ENCODE peak calls at places on chromosomes 6 and 20, in four cellular contexts. One of them, this sample, is unnamed.

GRCh38 chr6:26205625-26206574 is 118.7 kb downstream of the HFE start:
- DNase-seq in GM12878: no peak
- DNase-seq in K562: peak; percentile 34
- DNase-seq in HepG2: peak; percentile 51
- DNase-seq in this sample: peak; percentile 92

GRCh38 chr6:148343028-148343374 is 363 bp downstream of the SASH1 start:
- DNase-seq in K562: no peak
- DNase-seq in GM12878: no peak
- DNase-seq in HepG2: no peak
- DNase-seq in this sample: no peak

GRCh38 chr6:6752129-6752528 is 163.6 kb downstream of the LY86 start:
- DNase-seq in K562: no peak
- DNase-seq in GM12878: no peak
- DNase-seq in HepG2: no peak
- DNase-seq in this sample: no peak

GRCh38 chr6:113821445-113821844 is 35.7 kb upstream of the MARCKS start:
- DNase-seq in HepG2: no peak
- DNase-seq in K562: no peak
- DNase-seq in GM12878: no peak
- DNase-seq in this sample: no peak

GRCh38 chr6:53347250-53347920 is 1.4 kb downstream of the ELOVL5 start:
- DNase-seq in GM12878: no peak
- DNase-seq in HepG2: no peak
- DNase-seq in K562: no peak
- DNase-seq in this sample: peak; percentile 58

GRCh38 chr6:40755046-40755681 is 168.0 kb upstream of the LRFN2 start:
- DNase-seq in GM12878: no peak
- DNase-seq in HepG2: no peak
- DNase-seq in K562: no peak
- DNase-seq in this sample: no peak

GRCh38 chr6:14520029-14520428 is 402.5 kb downstream of the CD83 start:
- DNase-seq in K562: no peak
- DNase-seq in GM12878: no peak
- DNase-seq in HepG2: no peak
- DNase-seq in this sample: no peak

GRCh38 chr6:89792881-89793280 is 26.7 kb downstream of the MDN1 start:
- DNase-seq in HepG2: peak; percentile 52
- DNase-seq in GM12878: no peak
- DNase-seq in K562: no peak
- DNase-seq in this sample: peak; percentile 46

GRCh38 chr6:34656378-34657036 is 40.1 kb downstream of the ILRUN start:
- DNase-seq in GM12878: peak; percentile 97
- DNase-seq in K562: no peak
- DNase-seq in HepG2: peak; percentile 76
- DNase-seq in this sample: peak; percentile 80

GRCh38 chr20:43404880-43405279 is 52.8 kb upstream of the SRSF6 start:
- DNase-seq in K562: peak; percentile 44
- DNase-seq in HepG2: peak; percentile 34
- DNase-seq in GM12878: no peak
- DNase-seq in this sample: no peak

GRCh38 chr6:149499066-149499465 is 14.3 kb upstream of the ZC3H12D start:
- DNase-seq in K562: no peak
- DNase-seq in GM12878: no peak
- DNase-seq in HepG2: peak; percentile 41
- DNase-seq in this sample: peak; percentile 57

GRCh38 chr20:63116412-63117106 is 99.4 kb downstream of the YTHDF1 start:
- DNase-seq in K562: peak; percentile 80
- DNase-seq in GM12878: no peak
- DNase-seq in HepG2: no peak
- DNase-seq in this sample: peak; percentile 10

GRCh38 chr6:160735523-160735922 is 33.5 kb downstream of the PLG start:
- DNase-seq in GM12878: peak; percentile 48
- DNase-seq in K562: no peak
- DNase-seq in HepG2: no peak
- DNase-seq in this sample: no peak

GRCh38 chr20:44181611-44182010 is 5.4 kb downstream of the JPH2 start:
- DNase-seq in GM12878: no peak
- DNase-seq in K562: no peak
- DNase-seq in HepG2: no peak
- DNase-seq in this sample: no peak

GRCh38 chr20:44398303-44398702 is 42.8 kb downstream of the HNF4A start:
- DNase-seq in HepG2: no peak
- DNase-seq in GM12878: no peak
- DNase-seq in K562: no peak
- DNase-seq in this sample: no peak

GRCh38 chr20:3165473-3166337 is 6.0 kb upstream of the FASTKD5 start:
- DNase-seq in K562: no peak
- DNase-seq in HepG2: no peak
- DNase-seq in GM12878: no peak
- DNase-seq in this sample: peak; percentile 50

GRCh38 chr6:15313367-15313766 is 67.5 kb downstream of the JARID2 start:
- DNase-seq in HepG2: no peak
- DNase-seq in K562: no peak
- DNase-seq in GM12878: no peak
- DNase-seq in this sample: no peak

GRCh38 chr6:43468240-43468639 is 9.1 kb upstream of the TJAP1 start:
- DNase-seq in HepG2: no peak
- DNase-seq in K562: no peak
- DNase-seq in GM12878: no peak
- DNase-seq in this sample: no peak

GRCh38 chr20:22368235-22368634 is 216.1 kb downstream of the FOXA2 start:
- DNase-seq in HepG2: no peak
- DNase-seq in K562: no peak
- DNase-seq in GM12878: no peak
- DNase-seq in this sample: no peak

GRCh38 chr6:2614842-2615241 is 135.9 kb downstream of the MYLK4 start:
- DNase-seq in HepG2: no peak
- DNase-seq in K562: no peak
- DNase-seq in GM12878: no peak
- DNase-seq in this sample: no peak

DNA sequence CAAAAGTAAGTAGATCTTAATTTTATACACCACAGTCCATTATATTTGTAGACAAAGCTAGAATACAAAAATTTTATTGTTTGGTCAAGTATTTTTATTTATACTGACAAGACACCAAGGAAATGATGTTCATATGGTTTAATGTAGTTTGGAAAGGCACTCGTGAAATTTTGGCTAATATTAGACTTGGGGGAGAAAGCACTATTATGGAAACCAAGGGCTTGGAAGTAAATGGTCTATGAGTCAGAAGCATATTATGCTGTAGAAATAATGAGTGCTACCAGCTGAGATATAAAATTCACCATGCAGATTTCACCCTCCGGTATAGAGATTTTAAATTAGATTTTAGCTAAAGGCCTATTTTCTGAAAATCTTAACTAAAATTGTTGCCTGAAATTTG is 233.6 kb downstream of the KCNQ5 start:
- DNase-seq in HepG2: no peak
- DNase-seq in K562: no peak
- DNase-seq in GM12878: no peak
- DNase-seq in this sample: no peak
- H2AFZ ChIP-seq in HepG2: no peak overlapping the region
- H2AFZ ChIP-seq in K562: no peak overlapping the region
- H2AFZ ChIP-seq in GM12878: no peak overlapping the region
- H2AFZ ChIP-seq in this sample: no peak overlapping the region

GRCh38 chr6:170041526-170041925 is 249.4 kb downstream of the DLL1 start:
- DNase-seq in HepG2: no peak
- DNase-seq in K562: no peak
- DNase-seq in GM12878: no peak
- DNase-seq in this sample: no peak

GRCh38 chr6:170043150-170043819 is 247.6 kb downstream of the DLL1 start:
- DNase-seq in GM12878: no peak
- DNase-seq in HepG2: no peak
- DNase-seq in K562: peak; percentile 26
- DNase-seq in this sample: no peak

GRCh38 chr6:170043881-170044790 is 246.7 kb downstream of the DLL1 start:
- DNase-seq in GM12878: no peak
- DNase-seq in K562: no peak
- DNase-seq in HepG2: no peak
- DNase-seq in this sample: no peak

GRCh38 chr6:170042086-170042485 is 248.8 kb downstream of the DLL1 start:
- DNase-seq in K562: no peak
- DNase-seq in GM12878: no peak
- DNase-seq in HepG2: no peak
- DNase-seq in this sample: no peak

DNA sequence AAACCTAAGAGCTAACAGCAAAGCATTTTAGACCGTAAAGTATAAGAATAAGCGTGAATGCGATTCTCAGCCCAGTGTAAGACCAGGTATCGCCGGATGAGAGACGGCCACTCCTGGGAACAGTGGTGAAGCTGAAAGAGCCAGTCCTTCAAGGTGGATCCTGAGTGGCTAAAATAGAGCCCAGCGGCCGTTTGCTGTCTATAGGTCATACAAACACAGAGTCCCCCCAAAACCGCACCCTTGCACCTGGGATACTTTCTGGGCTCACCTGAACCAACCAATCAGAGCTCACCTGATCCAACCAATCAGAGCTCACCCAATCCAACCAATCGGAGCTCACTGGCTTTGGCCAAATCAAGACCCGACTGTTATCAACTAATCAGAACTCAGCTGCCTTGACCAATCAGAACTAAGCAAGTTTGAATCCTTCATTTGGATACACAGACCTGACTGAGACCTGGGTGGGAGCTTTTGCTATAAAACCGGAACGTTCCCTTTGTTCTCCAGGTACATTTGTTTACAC is 248.2 kb downstream of the DLL1 start:
- DNase-seq in K562: peak; percentile 39
- DNase-seq in GM12878: no peak
- DNase-seq in HepG2: no peak
- DNase-seq in this sample: no peak
- H3K4me3 ChIP-seq in K562: no peak overlapping the region
- H3K4me3 ChIP-seq in GM12878: no peak overlapping the region
- H3K4me3 ChIP-seq in HepG2: no peak overlapping the region
- H3K4me3 ChIP-seq in this sample: no peak overlapping the region

GRCh38 chr6:4598384-4598783 is 177.8 kb upstream of the CDYL start:
- DNase-seq in K562: no peak
- DNase-seq in GM12878: no peak
- DNase-seq in HepG2: no peak
- DNase-seq in this sample: peak; percentile 55

GRCh38 chr6:4603856-4604369 is 172.3 kb upstream of the CDYL start:
- DNase-seq in HepG2: no peak
- DNase-seq in GM12878: no peak
- DNase-seq in K562: no peak
- DNase-seq in this sample: no peak

GRCh38 chr6:4593891-4594445 is 182.2 kb upstream of the CDYL start:
- DNase-seq in GM12878: no peak
- DNase-seq in HepG2: no peak
- DNase-seq in K562: no peak
- DNase-seq in this sample: no peak

GRCh38 chr6:4603291-4603690 is 172.9 kb upstream of the CDYL start:
- DNase-seq in K562: no peak
- DNase-seq in HepG2: no peak
- DNase-seq in GM12878: no peak
- DNase-seq in this sample: peak; percentile 56

GRCh38 chr6:4599924-4600323 is 176.3 kb upstream of the CDYL start:
- DNase-seq in K562: no peak
- DNase-seq in GM12878: no peak
- DNase-seq in HepG2: peak; percentile 28
- DNase-seq in this sample: peak; percentile 89
- TF ChIP-seq MYC in K562: no peak
- TF ChIP-seq MYC in GM12878: no peak
- TF ChIP-seq MYC in HepG2: no peak
- TF ChIP-seq MYC in this sample: no peak

GRCh38 chr20:21301940-21302644 is 1.0 kb upstream of the XRN2 start:
- DNase-seq in HepG2: no peak
- DNase-seq in K562: no peak
- DNase-seq in GM12878: no peak
- DNase-seq in this sample: no peak
- H2AFZ ChIP-seq in HepG2: peak overlapping the region; percentile 55
- H2AFZ ChIP-seq in K562: peak overlapping the region; percentile 89
- H2AFZ ChIP-seq in GM12878: peak overlapping the region; percentile 81
- H2AFZ ChIP-seq in this sample: peak overlapping the region; percentile 80

GRCh38 chr6:168101201-168102092 is 22.4 kb upstream of the FRMD1 start:
- DNase-seq in HepG2: no peak
- DNase-seq in GM12878: no peak
- DNase-seq in K562: no peak
- DNase-seq in this sample: no peak

GRCh38 chr6:168099201-168100010 is 20.4 kb upstream of the FRMD1 start:
- DNase-seq in K562: no peak
- DNase-seq in GM12878: no peak
- DNase-seq in HepG2: no peak
- DNase-seq in this sample: no peak

GRCh38 chr6:168102093-168102985 is 23.3 kb upstream of the FRMD1 start:
- DNase-seq in GM12878: no peak
- DNase-seq in K562: no peak
- DNase-seq in HepG2: no peak
- DNase-seq in this sample: no peak

GRCh38 chr6:168100011-168100802 is 21.2 kb upstream of the FRMD1 start:
- DNase-seq in K562: no peak
- DNase-seq in GM12878: no peak
- DNase-seq in HepG2: no peak
- DNase-seq in this sample: no peak

DNA sequence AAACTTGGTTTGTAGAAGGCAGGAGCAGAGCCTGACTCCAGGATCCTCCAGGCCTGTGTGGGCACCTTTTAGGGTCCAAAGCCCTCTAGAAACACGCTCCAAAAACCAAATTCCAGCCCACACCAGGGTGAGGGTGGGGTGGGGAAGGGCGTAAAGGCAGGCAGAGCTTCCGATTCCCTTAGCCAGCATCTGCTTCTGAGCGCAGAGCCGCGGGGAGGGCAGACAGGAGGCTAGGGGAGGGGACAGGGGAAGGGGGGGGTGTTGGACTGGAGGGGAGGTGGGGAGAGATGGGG is 21.7 kb upstream of the FRMD1 start:
- DNase-seq in HepG2: no peak
- DNase-seq in GM12878: no peak
- DNase-seq in K562: no peak
- DNase-seq in this sample: no peak
- H3K4me3 ChIP-seq in HepG2: no peak overlapping the region
- H3K4me3 ChIP-seq in GM12878: no peak overlapping the region
- H3K4me3 ChIP-seq in K562: no peak overlapping the region
- H3K4me3 ChIP-seq in this sample: no peak overlapping the region

DNA sequence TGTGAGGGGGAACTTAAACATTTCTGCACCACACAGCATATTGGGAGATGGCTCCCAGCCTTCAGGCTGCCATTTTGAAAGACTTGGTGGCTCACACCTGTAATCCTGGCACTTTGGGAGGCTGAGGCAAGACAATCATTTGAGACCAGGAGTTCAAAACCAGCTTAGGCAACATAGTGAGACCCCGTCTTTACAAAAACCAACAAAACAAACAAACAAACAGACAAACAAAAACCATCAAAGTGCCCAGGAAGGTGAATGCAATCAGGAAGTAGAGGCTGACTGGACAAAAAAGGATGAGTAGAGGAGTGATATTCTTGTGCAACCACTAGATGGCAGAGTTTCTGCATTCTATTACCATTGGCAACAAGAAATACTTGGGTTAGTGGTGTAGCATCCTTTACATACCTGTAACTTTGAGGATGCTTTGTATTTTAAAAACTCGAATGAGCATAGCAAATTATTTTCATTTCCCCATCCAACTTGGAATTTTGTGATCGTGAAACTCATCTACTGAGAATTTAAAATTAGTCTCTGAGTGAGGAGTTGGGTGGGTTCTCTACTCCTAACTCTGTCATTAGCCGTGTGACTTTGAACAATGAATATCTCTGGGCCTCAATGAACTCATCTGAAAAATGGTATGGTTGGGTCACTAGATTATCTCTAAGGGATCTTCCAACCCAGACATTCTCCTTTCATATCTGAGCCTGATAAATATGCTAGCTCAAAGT is 84.4 kb downstream of the CRYBG1 start:
- DNase-seq in HepG2: peak; percentile 58
- DNase-seq in K562: peak; percentile 69
- DNase-seq in GM12878: peak; percentile 46
- DNase-seq in this sample: peak; percentile 52
- TF ChIP-seq MYC in HepG2: no peak
- TF ChIP-seq MYC in K562: no peak
- TF ChIP-seq MYC in GM12878: no peak
- TF ChIP-seq MYC in this sample: no peak

This sample was measured in endothelial cell of umbilical vein.